ENCODE peak calls at places on chromosomes 7 and 10, in ten cellular contexts. D is stomach, T is body of pancreas, H is endothelial cell of umbilical vein, E is GM12878, Y is uterus, R is IMR-90, K is spleen, U is sigmoid colon, A is A549. N is an unnamed sample.

GRCh38 chr7:51035696-51036095 is 253.0 kb upstream of the GRB10 start:
- DNase-seq in E (no peak), Y (no peak), D (no peak), R (peak; percentile 24), U (no peak), A (no peak), K (no peak), T (no peak), H (no peak), N (no peak)

GRCh38 chr10:29859521-29860130 is 199.8 kb downstream of the JCAD start:
- DNase-seq in H (no peak), R (peak; percentile 21), A (no peak), Y (no peak), T (no peak), K (no peak), D (no peak), U (no peak), E (no peak), N (no peak)

GRCh38 chr10:100934084-100934659 is 21.4 kb downstream of the SLF2 start:
- DNase-seq in A (no peak), R (no peak), E (no peak), U (no peak), T (no peak), H (no peak), D (no peak), Y (no peak), K (no peak), N (no peak)

GRCh38 chr10:50367732-50368131 is 116.4 kb upstream of the ASAH2 start:
- DNase-seq in D (no peak), H (peak; percentile 61), U (no peak), K (no peak), Y (no peak), R (peak; percentile 54), E (no peak), A (peak; percentile 35), T (no peak), N (no peak)

GRCh38 chr7:129781128-129781855 is 169.8 kb downstream of the NRF1 start:
- DNase-seq in H (no peak), Y (no peak), E (no peak), A (peak; percentile 57), T (no peak), K (no peak), R (no peak), D (no peak), U (no peak), N (no peak)

GRCh38 chr7:27149817-27150567 is 2.4 kb downstream of the HOXA3 start:
- DNase-seq in H (no peak), D (no peak), A (no peak), U (peak; percentile 74), K (peak; percentile 59), R (no peak), E (no peak), T (peak; percentile 10), Y (peak; percentile 23), N (no peak)

GRCh38 chr7:158102897-158103296 is 484.7 kb downstream of the PTPRN2 start:
- DNase-seq in K (peak; percentile 47), U (no peak), T (no peak), H (no peak), Y (no peak), E (no peak), R (no peak), A (no peak), D (peak; percentile 9), N (no peak)

GRCh38 chr7:115707236-115707635 is 323.3 kb downstream of the TFEC start:
- DNase-seq in Y (no peak), U (no peak), D (no peak), T (peak; percentile 15), E (no peak), R (peak; percentile 5), A (no peak), K (no peak), H (peak; percentile 8), N (no peak)

GRCh38 chr7:33816106-33816505 is 89.2 kb upstream of the BMPER start:
- DNase-seq in T (no peak), E (no peak), D (no peak), A (no peak), U (no peak), R (no peak), K (no peak), Y (no peak), H (no peak), N (peak; percentile 24)
- TF ChIP-seq POLR2A in T (no peak), E (no peak), D (no peak), A (no peak), U (no peak), R (no peak), K (no peak), Y (no peak), H (no peak), N (no peak)

GRCh38 chr7:44881066-44881600 is 4.2 kb downstream of the PURB start:
- DNase-seq in H (peak; percentile 82), K (no peak), R (no peak), U (no peak), Y (no peak), A (no peak), T (no peak), D (no peak), E (no peak), N (no peak)

GRCh38 chr7:44883961-44884360 is 1.4 kb downstream of the PURB start:
- DNase-seq in K (no peak), R (no peak), U (no peak), H (no peak), A (no peak), T (no peak), Y (no peak), D (no peak), E (no peak), N (no peak)

GRCh38 chr7:44882899-44883298 is 2.4 kb downstream of the PURB start:
- DNase-seq in A (no peak), Y (no peak), D (no peak), K (no peak), R (peak; percentile 26), T (no peak), H (no peak), U (no peak), E (no peak), N (no peak)

GRCh38 chr7:44880317-44881018 is 4.9 kb downstream of the PURB start:
- DNase-seq in R (no peak), U (no peak), T (no peak), H (peak; percentile 6), K (no peak), Y (no peak), A (no peak), D (no peak), E (no peak), N (no peak)

GRCh38 chr7:44881610-44882009 is 3.7 kb downstream of the PURB start:
- DNase-seq in Y (no peak), A (no peak), T (no peak), D (no peak), H (peak; percentile 71), R (peak; percentile 88), E (no peak), U (no peak), K (no peak), N (no peak)
- H3K27ac ChIP-seq in Y (no peak overlapping the region), A (no peak overlapping the region), T (no peak overlapping the region), D (peak overlapping the region; percentile 13), H (peak overlapping the region; percentile 42), R (peak overlapping the region; percentile 80), E (peak overlapping the region; percentile 81), U (peak overlapping the region; percentile 100), K (peak overlapping the region; percentile 1), N (peak overlapping the region; percentile 28)

GRCh38 chr10:121312582-121312981 is 285.7 kb downstream of the FGFR2 start:
- DNase-seq in H (peak; percentile 17), U (no peak), A (no peak), R (no peak), Y (no peak), T (peak; percentile 22), K (no peak), E (no peak), D (no peak), N (no peak)

GRCh38 chr10:121313119-121313858 is 285.0 kb downstream of the FGFR2 start:
- DNase-seq in H (peak; percentile 1), Y (no peak), R (no peak), T (no peak), E (no peak), D (peak; percentile 32), A (no peak), U (no peak), K (no peak), N (no peak)

GRCh38 chr10:121310151-121310711 is 288.0 kb downstream of the FGFR2 start:
- DNase-seq in H (no peak), A (no peak), Y (no peak), E (no peak), R (no peak), U (no peak), D (no peak), T (peak; percentile 19), K (no peak), N (peak; percentile 72)

GRCh38 chr10:121309164-121309563 is 289.1 kb downstream of the FGFR2 start:
- DNase-seq in D (no peak), E (no peak), R (no peak), A (no peak), U (no peak), K (no peak), Y (no peak), T (no peak), H (no peak), N (no peak)

DNA sequence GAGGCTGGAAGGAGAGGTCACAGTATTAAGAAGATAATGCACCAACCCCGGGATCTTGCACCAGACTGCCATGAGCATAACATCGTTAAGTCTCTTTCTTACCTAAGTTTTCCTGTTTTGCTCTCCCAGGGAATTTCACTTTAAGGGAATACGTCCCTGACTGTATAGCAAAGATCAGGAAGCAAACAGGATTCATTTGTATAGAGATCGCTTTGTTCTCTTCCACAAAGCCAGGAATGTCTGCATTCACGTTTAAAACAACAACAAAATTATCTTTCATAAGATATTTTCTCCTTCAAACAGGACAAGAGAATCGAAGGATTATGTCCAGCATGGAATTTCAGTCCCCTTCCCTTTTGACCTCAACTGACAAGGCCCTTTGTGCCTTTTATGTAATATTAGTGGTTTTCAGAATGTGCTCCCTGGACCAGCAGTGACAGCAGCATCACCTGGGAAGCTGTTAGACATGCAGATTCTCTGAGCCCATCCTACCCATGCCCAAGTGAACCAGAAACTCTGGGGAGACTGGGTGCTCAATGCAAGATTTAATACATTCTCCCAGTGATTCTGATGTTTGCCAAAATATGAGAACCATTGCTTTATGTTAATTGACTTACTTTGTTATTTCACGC is 286.3 kb downstream of the FGFR2 start:
- DNase-seq in Y (no peak), K (no peak), T (no peak), H (no peak), A (no peak), D (no peak), U (no peak), R (no peak), E (no peak), N (peak; percentile 70)
- H3K4me1 ChIP-seq in Y (no peaks in the 10 kb centered on the region), K (no peaks in the 10 kb centered on the region), T (peaks cover 12% of the 10 kb centered on the region), H (no peaks in the 10 kb centered on the region), A (no peaks in the 10 kb centered on the region), D (peaks cover 6% of the 10 kb centered on the region), U (peaks cover 14% of the 10 kb centered on the region), R (no peaks in the 10 kb centered on the region), E (no peaks in the 10 kb centered on the region), N (peaks cover 10% of the 10 kb centered on the region)

GRCh38 chr7:138002828-138003189 is 923 bp upstream of the CREB3L2 start:
- DNase-seq in E (no peak), Y (no peak), T (no peak), A (no peak), D (no peak), U (no peak), H (no peak), K (no peak), R (no peak), N (no peak)

GRCh38 chr7:137999496-138000080 is 2.3 kb downstream of the CREB3L2 start:
- DNase-seq in U (no peak), E (no peak), Y (no peak), H (peak; percentile 43), A (no peak), R (no peak), D (no peak), T (no peak), K (no peak), N (no peak)

GRCh38 chr7:138002096-138002827 is 376 bp upstream of the CREB3L2 start:
- DNase-seq in Y (peak; percentile 100), D (peak; percentile 99), A (peak; percentile 92), H (peak; percentile 100), U (peak; percentile 100), K (peak; percentile 98), E (peak; percentile 99), R (peak; percentile 100), T (peak; percentile 99), N (peak; percentile 100)

GRCh38 chr7:138000081-138000701 is 1.7 kb downstream of the CREB3L2 start:
- DNase-seq in K (no peak), R (peak; percentile 98), U (peak; percentile 83), E (no peak), Y (peak; percentile 74), A (no peak), H (peak; percentile 73), D (peak; percentile 33), T (peak; percentile 53), N (no peak)

GRCh38 chr7:138001529-138002095 is at the start of gene CREB3L2:
- DNase-seq in U (no peak), Y (no peak), R (peak; percentile 57), D (peak; percentile 67), K (peak; percentile 96), A (peak; percentile 30), H (no peak), E (no peak), T (peak; percentile 71), N (no peak)
- TF ChIP-seq POLR2A in U (peak; percentile 80), Y (peak; percentile 92), R (peak; percentile 98), D (no peak), K (no peak), A (peak; percentile 64), H (peak; percentile 62), E (peak; percentile 91), T (peak; percentile 90), N (peak; percentile 81)